ENCODE peak calls at places on chromosomes 1 and 21, in eight cellular contexts. Q, I, X, W, F, G, C and M are unnamed samples.
A peak's percentile ranks its signal among the peaks of the same experiment; 100 is the strongest.

GRCh38 chr1:175701590-175701989 is 41.8 kb downstream of the TNR start:
- DNase-seq in X (no peak), W (no peak), C (no peak), F (no peak), Q (no peak), G (no peak), I (no peak), M (no peak)

GRCh38 chr1:17617787-17618557 is 78.5 kb downstream of the ARHGEF10L start:
- DNase-seq in C (no peak), X (no peak), F (no peak), W (no peak), I (no peak), Q (no peak), G (no peak), M (peak; percentile 23)

GRCh38 chr1:221726331-221726692 is 15.6 kb downstream of the DUSP10 start:
- DNase-seq in W (no peak), I (no peak), G (no peak), F (no peak), C (no peak), X (peak; percentile 41), Q (no peak), M (no peak)

GRCh38 chr1:193408782-193409293 is 222.4 kb upstream of the B3GALT2 start:
- DNase-seq in W (peak; percentile 81), C (no peak), G (peak; percentile 64), F (no peak), X (no peak), Q (peak; percentile 92), I (no peak), M (no peak)

GRCh38 chr1:47191940-47192457 is 2.2 kb upstream of the PDZK1IP1 start:
- DNase-seq in X (no peak), F (no peak), G (no peak), W (no peak), C (no peak), I (no peak), Q (no peak), M (no peak)

GRCh38 chr1:54016343-54017282 is 1.4 kb downstream of the LDLRAD1 start:
- DNase-seq in F (no peak), X (no peak), G (no peak), C (no peak), I (peak; percentile 48), Q (peak; percentile 24), W (peak; percentile 71), M (peak; percentile 92)

GRCh38 chr1:227785812-227786608 is 29.5 kb upstream of the PRSS38 start:
- DNase-seq in W (peak; percentile 23), I (no peak), X (no peak), F (peak; percentile 45), Q (peak; percentile 36), C (no peak), G (no peak), M (no peak)

GRCh38 chr1:228830954-228831481 is 95.7 kb downstream of the RHOU start:
- DNase-seq in F (no peak), Q (peak; percentile 47), G (no peak), C (no peak), I (no peak), W (no peak), X (no peak), M (peak; percentile 87)

GRCh38 chr1:227789881-227790400 is 25.5 kb upstream of the PRSS38 start:
- DNase-seq in F (peak; percentile 79), G (no peak), C (no peak), X (no peak), W (no peak), Q (no peak), I (no peak), M (no peak)

GRCh38 chr1:222404710-222405109 is 143.2 kb downstream of the HHIPL2 start:
- DNase-seq in I (no peak), G (no peak), X (no peak), F (no peak), W (no peak), C (no peak), Q (no peak), M (no peak)

GRCh38 chr1:26536081-26536480 is 6.5 kb downstream of the RPS6KA1 start:
- DNase-seq in F (no peak), C (no peak), Q (no peak), G (no peak), I (no peak), W (no peak), X (no peak), M (no peak)

GRCh38 chr1:110615548-110616130 is 9.5 kb upstream of the KCNA2 start:
- DNase-seq in Q (peak; percentile 76), G (no peak), W (peak; percentile 68), F (peak; percentile 93), X (peak; percentile 49), C (peak; percentile 70), I (peak; percentile 71), M (peak; percentile 82)

GRCh38 chr1:41599912-41600311 is 115.4 kb upstream of the EDN2 start:
- DNase-seq in W (no peak), I (no peak), Q (no peak), X (no peak), G (no peak), F (no peak), C (no peak), M (peak; percentile 46)

GRCh38 chr1:241208910-241209414 is 148.0 kb downstream of the RGS7 start:
- DNase-seq in X (no peak), F (no peak), G (no peak), W (no peak), I (peak; percentile 85), C (no peak), Q (no peak), M (no peak)

GRCh38 chr1:159598196-159598595 is 10.6 kb downstream of the APCS start:
- DNase-seq in W (no peak), C (no peak), I (no peak), G (peak; percentile 73), Q (no peak), X (no peak), F (no peak), M (peak; percentile 92)

GRCh38 chr1:29352719-29353420 is 116.5 kb downstream of the PTPRU start:
- DNase-seq in G (no peak), I (no peak), C (no peak), W (no peak), Q (no peak), F (no peak), X (no peak), M (no peak)

GRCh38 chr1:229070168-229070567 is 200.7 kb upstream of the RAB4A start:
- DNase-seq in Q (peak; percentile 95), X (no peak), F (peak; percentile 35), G (no peak), W (peak; percentile 81), C (no peak), I (peak; percentile 81), M (peak; percentile 94)

GRCh38 chr1:173280899-173281660 is 73.9 kb upstream of the TNFSF4 start:
- DNase-seq in F (no peak), G (no peak), C (no peak), X (no peak), Q (no peak), W (no peak), I (no peak), M (no peak)

GRCh38 chr1:35959304-35959703 is 28.4 kb downstream of the AGO3 start:
- DNase-seq in C (no peak), F (no peak), G (no peak), Q (no peak), X (no peak), W (no peak), I (no peak), M (no peak)

GRCh38 chr21:44639331-44639655 is 2.1 kb downstream of the KRTAP10-10 start:
- DNase-seq in F (no peak), C (no peak), G (no peak), I (no peak), W (peak; percentile 22), X (no peak), Q (no peak), M (no peak)

GRCh38 chr21:32624726-32625125 is 12.5 kb upstream of the CFAP298 start:
- DNase-seq in C (no peak), G (no peak), Q (no peak), W (no peak), X (no peak), I (no peak), F (no peak), M (peak; percentile 57)

GRCh38 chr1:149846042-149846441 is 53.3 kb upstream of the BOLA1 start:
- DNase-seq in X (no peak), G (no peak), Q (no peak), I (no peak), W (no peak), F (peak; percentile 0), C (no peak), M (peak; percentile 1)

GRCh38 chr1:183881387-183882084 is 76.6 kb downstream of the RGL1 start:
- DNase-seq in X (no peak), F (peak; percentile 24), G (peak; percentile 71), W (peak; percentile 65), I (peak; percentile 12), C (no peak), Q (peak; percentile 81), M (peak; percentile 89)

GRCh38 chr1:93708734-93709481 is 27.3 kb upstream of the BCAR3 start:
- DNase-seq in G (no peak), C (peak; percentile 58), X (no peak), I (no peak), W (peak; percentile 39), Q (no peak), F (no peak), M (no peak)

GRCh38 chr1:109975718-109976117 is 8.8 kb upstream of the AHCYL1 start:
- DNase-seq in G (peak; percentile 60), X (no peak), Q (no peak), I (no peak), F (no peak), W (no peak), C (no peak), M (peak; percentile 83)

GRCh38 chr1:30569384-30569783 is 154.0 kb downstream of the MATN1 start:
- DNase-seq in F (no peak), Q (no peak), G (no peak), X (no peak), W (no peak), I (no peak), C (no peak), M (no peak)

GRCh38 chr1:187264995-187265602 is 436.4 kb downstream of the PLA2G4A start:
- DNase-seq in X (no peak), I (peak; percentile 90), F (peak; percentile 73), G (peak; percentile 27), Q (peak; percentile 25), W (no peak), C (peak; percentile 23), M (peak; percentile 68)